ENCODE peak calls at places on chromosomes 6 and 20, in nine cellular contexts. A is CD8-positive, alpha-beta T cell; T is left ventricle myocardium inferior; O is mesendoderm; V is upper lobe of left lung; J is A549; X is HCT116; Y is MM.1S; K is heart right ventricle. G is an unnamed sample. For H3K4me1, the result is how much of the 10 kb centered on the place peaks cover.

GRCh38 chr6:129686941-129687627 is 22.9 kb downstream of the ARHGAP18 start:
- DNase-seq in V (no peak), T (no peak), O (no peak), J (no peak), X (no peak), K (no peak), A (peak), Y (peak), G (no peak)

GRCh38 chr6:136923116-136923953 is 1.2 kb downstream of the SLC35D3 start:
- DNase-seq in T (no peak), A (peak), Y (no peak), J (no peak), V (peak), X (no peak), K (no peak), O (peak), G (no peak)

GRCh38 chr20:5797843-5798462 is 47.8 kb downstream of the SHLD1 start:
- DNase-seq in Y (peak), T (no peak), J (no peak), K (peak), X (no peak), V (peak), O (no peak), A (no peak), G (no peak)

GRCh38 chr6:20693466-20694063 is 159.3 kb downstream of the CDKAL1 start:
- DNase-seq in J (no peak), X (no peak), A (no peak), Y (no peak), V (no peak), K (no peak), O (no peak), T (no peak), G (peak)

GRCh38 chr6:111486921-111487320 is 3.9 kb upstream of the REV3L start:
- DNase-seq in O (no peak), V (no peak), J (no peak), A (no peak), T (no peak), K (no peak), Y (no peak), X (no peak), G (no peak)

GRCh38 chr6:105748737-105749161 is 337.4 kb upstream of the PRDM1 start:
- DNase-seq in T (no peak), J (peak), A (no peak), K (no peak), V (no peak), O (peak), X (no peak), Y (no peak), G (no peak)

GRCh38 chr20:1872456-1873183 is 22.6 kb upstream of the SIRPA start:
- DNase-seq in K (no peak), V (no peak), O (no peak), J (no peak), A (no peak), T (no peak), X (no peak), Y (no peak), G (no peak)

GRCh38 chr20:22700387-22700786 is 116.0 kb upstream of the FOXA2 start:
- DNase-seq in K (no peak), O (no peak), Y (no peak), A (no peak), V (no peak), X (no peak), J (no peak), T (no peak), G (no peak)

DNA sequence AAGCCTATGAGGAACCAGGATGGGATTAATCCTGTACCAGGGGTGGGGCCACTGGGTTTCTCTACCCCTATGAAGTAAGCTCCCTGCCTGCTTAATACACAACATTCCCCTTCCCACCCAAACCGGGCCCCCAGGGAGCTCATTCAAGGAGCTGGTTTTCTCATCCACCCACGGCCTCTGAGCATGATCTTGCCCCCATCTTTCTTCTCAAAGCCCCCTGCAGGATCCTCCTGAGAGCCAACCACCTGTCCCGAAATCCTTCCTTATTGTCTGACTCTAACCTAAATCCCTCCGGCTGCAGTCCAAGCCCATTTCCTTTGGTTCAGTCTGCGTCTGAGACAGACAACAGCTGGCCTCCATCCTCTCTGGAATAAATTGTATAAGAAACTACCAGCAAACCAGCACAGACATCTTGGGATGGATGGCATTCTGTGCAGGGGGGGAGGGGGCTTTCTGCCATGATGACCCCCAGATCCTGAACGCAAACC is 21.0 kb downstream of the KCNK5 start:
- DNase-seq in A (no peak), V (no peak), O (no peak), T (no peak), J (no peak), Y (no peak), X (no peak), K (no peak), G (no peak)
- H3K4me1 ChIP-seq in A (under half), V (half or more), O (under half), T (under half), J (half or more), Y (under half), X (half or more), K (under half), G (under half)

DNA sequence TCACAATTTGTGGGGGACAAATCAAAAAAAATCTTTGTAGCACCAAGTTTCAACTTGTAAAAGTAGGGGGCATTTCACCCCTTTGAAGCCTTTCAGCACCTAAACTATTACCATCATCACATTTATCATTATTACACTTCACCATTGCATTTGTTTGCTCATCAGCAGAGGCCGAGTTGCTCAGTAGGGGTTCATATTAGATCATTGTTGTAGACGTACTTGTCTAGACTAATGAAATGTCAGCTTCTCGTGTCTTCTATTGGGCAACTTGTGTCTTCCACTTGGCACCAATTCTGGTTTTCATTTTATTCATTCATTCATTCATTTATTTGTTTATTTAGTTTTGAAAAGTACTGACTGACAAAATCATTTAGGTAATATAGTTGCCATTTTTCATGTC is 338.3 kb upstream of the KCNQ5 start:
- DNase-seq in K (no peak), O (no peak), Y (no peak), X (no peak), A (no peak), J (no peak), V (no peak), T (no peak), G (no peak)
- H3K4me1 ChIP-seq in K (under half), O (under half), Y (under half), X (under half), A (under half), J (under half), V (under half), T (under half), G (under half)

DNA sequence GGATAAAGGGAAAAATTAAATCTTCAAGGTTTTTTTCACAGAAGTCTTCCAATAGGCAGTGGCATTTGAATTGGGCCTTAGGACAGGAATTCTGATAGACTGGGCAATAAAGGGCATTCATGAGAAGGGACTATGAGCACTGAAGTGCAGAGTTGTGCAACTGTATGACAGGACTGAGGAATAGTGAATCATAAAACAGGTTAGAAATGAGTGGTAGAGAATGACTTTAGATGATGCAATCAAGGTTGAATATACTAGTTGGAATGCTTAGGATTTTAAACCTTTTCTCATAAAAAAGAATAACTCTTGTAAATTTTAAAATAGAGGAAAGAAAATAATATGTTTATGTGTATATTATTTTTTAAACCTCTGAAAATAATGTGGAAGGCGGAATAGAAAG is 944.7 kb downstream of the PHF3 start:
- DNase-seq in K (no peak), V (no peak), O (no peak), Y (no peak), X (no peak), A (no peak), T (no peak), J (no peak), G (no peak)
- H3K4me1 ChIP-seq in K (under half), V (under half), O (under half), Y (under half), X (under half), A (under half), T (under half), J (under half), G (under half)

DNA sequence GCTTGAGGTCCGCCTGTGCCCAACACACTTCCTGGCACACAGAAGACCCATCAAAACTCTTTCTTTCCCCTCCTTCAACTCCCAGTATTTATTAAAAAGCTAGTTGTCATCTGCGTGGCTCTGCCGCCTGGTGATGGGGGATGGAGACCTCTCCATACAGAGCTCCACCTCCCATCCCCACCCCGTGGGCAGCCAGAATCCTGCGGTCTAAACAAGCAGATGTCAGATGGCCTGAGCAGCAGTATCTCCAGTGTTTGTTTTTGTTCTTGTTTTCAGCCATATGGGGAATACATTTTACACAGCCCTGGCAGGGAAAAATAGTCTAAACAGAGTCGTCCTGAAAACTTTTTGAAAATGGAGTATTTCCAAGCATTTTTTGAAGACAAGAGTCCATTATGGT is 91.3 kb downstream of the TCP11 start:
- DNase-seq in T (peak), J (no peak), V (no peak), Y (no peak), X (no peak), A (no peak), K (peak), O (no peak), G (peak)
- H3K4me1 ChIP-seq in T (half or more), J (under half), V (half or more), Y (under half), X (under half), A (under half), K (half or more), O (under half), G (under half)

GRCh38 chr6:69881322-69882151 is 15.2 kb downstream of the COL19A1 start:
- DNase-seq in T (no peak), J (no peak), X (no peak), V (no peak), A (no peak), Y (no peak), K (no peak), O (no peak), G (no peak)

GRCh38 chr6:69878795-69879194 is 12.4 kb downstream of the COL19A1 start:
- DNase-seq in X (no peak), Y (no peak), J (no peak), A (no peak), O (no peak), T (no peak), K (no peak), V (no peak), G (no peak)

GRCh38 chr6:69883551-69883950 is 17.2 kb downstream of the COL19A1 start:
- DNase-seq in V (no peak), J (no peak), Y (no peak), X (no peak), A (no peak), T (no peak), O (no peak), K (no peak), G (no peak)

GRCh38 chr6:69884231-69884630 is 17.9 kb downstream of the COL19A1 start:
- DNase-seq in V (no peak), T (no peak), A (no peak), O (peak), Y (no peak), X (no peak), K (no peak), J (no peak), G (no peak)

DNA sequence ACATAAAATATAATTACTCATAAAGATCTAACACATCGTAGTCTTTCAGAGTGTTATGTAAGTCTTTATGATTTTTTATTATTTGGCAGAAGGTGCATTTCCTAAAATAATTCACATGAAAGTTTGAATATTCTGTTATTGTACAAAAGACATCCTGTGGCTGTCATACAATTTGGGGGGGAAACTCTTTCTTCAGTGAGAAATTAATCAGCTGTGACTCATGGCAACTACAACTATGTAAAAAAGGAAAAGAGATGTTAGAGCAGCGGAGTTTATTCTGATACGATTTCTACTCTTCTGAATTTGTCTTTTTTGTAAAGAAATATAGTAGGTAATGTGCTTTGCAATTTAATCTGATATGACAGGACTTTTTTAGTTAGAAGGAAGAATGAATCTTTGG is 14.2 kb downstream of the COL19A1 start:
- DNase-seq in T (no peak), X (no peak), V (no peak), A (no peak), Y (no peak), K (no peak), J (no peak), O (no peak), G (no peak)
- H3K4me1 ChIP-seq in T (under half), X (under half), V (under half), A (under half), Y (under half), K (under half), J (under half), O (under half), G (under half)

GRCh38 chr6:107443066-107443903 is 16.1 kb downstream of the PDSS2 start:
- DNase-seq in V (no peak), A (no peak), K (no peak), X (no peak), Y (no peak), T (no peak), O (no peak), J (no peak), G (no peak)

GRCh38 chr6:107443904-107444267 is 15.5 kb downstream of the PDSS2 start:
- DNase-seq in T (no peak), V (no peak), J (no peak), Y (no peak), K (no peak), A (no peak), O (no peak), X (no peak), G (no peak)

GRCh38 chr6:107444277-107444676 is 15.1 kb downstream of the PDSS2 start:
- DNase-seq in V (no peak), Y (no peak), X (no peak), A (no peak), K (no peak), J (no peak), T (no peak), O (no peak), G (no peak)

GRCh38 chr6:107448776-107449175 is 10.6 kb downstream of the PDSS2 start:
- DNase-seq in K (no peak), O (no peak), Y (no peak), X (no peak), T (no peak), J (no peak), A (no peak), V (no peak), G (no peak)

GRCh38 chr6:107447663-107448216 is 11.6 kb downstream of the PDSS2 start:
- DNase-seq in A (no peak), V (no peak), K (no peak), J (no peak), X (no peak), Y (no peak), T (no peak), O (peak), G (no peak)
- H3K4me1 ChIP-seq in A (under half), V (under half), K (under half), J (under half), X (under half), Y (under half), T (under half), O (under half), G (under half)

GRCh38 chr6:166477647-166478365 is 95.1 kb upstream of the MPC1 start:
- DNase-seq in K (no peak), J (no peak), V (no peak), O (no peak), T (no peak), X (no peak), Y (no peak), A (no peak), G (no peak)

GRCh38 chr6:166473886-166474596 is 91.3 kb upstream of the MPC1 start:
- DNase-seq in O (no peak), T (no peak), Y (no peak), K (no peak), A (no peak), V (no peak), J (no peak), X (no peak), G (no peak)

GRCh38 chr6:166476634-166477215 is 94.0 kb upstream of the MPC1 start:
- DNase-seq in Y (no peak), X (no peak), O (peak), J (no peak), A (no peak), K (no peak), T (no peak), V (no peak), G (no peak)

GRCh38 chr6:166474721-166475565 is 92.2 kb upstream of the MPC1 start:
- DNase-seq in T (no peak), A (no peak), V (no peak), J (no peak), X (no peak), K (no peak), O (no peak), Y (no peak), G (no peak)

GRCh38 chr6:166476061-166476591 is 93.4 kb upstream of the MPC1 start:
- DNase-seq in J (no peak), T (no peak), V (no peak), X (no peak), O (no peak), Y (no peak), K (no peak), A (no peak), G (no peak)
- H3K4me1 ChIP-seq in J (under half), T (under half), V (under half), X (under half), O (under half), Y (under half), K (under half), A (under half), G (under half)